ENCODE peak calls at places on chromosomes 16 and 17, in seven cellular contexts. G, D, N, Y, U, F and Q are unnamed samples.

GRCh38 chr16:28210979-28211505 is 723 bp downstream of the XPO6 start:
- DNase-seq in G (no peak), D (peak; percentile 71), N (peak; percentile 76), Y (peak; percentile 66), U (no peak), F (peak; percentile 92), Q (peak; percentile 55)

GRCh38 chr17:82835122-82835521 is 4.7 kb downstream of the ZNF750 start:
- DNase-seq in G (no peak), D (no peak), N (no peak), Y (no peak), U (no peak), F (no peak), Q (no peak)

GRCh38 chr17:82939213-82940030 is 99.6 kb upstream of the ZNF750 start:
- DNase-seq in G (no peak), D (no peak), N (no peak), Y (no peak), U (no peak), F (no peak), Q (no peak)

GRCh38 chr17:66691644-66692500 is 143.0 kb upstream of the CACNG5 start:
- DNase-seq in G (peak; percentile 7), D (peak; percentile 96), N (no peak), Y (no peak), U (no peak), F (no peak), Q (no peak)

GRCh38 chr17:73787036-73787720 is 142.9 kb upstream of the SDK2 start:
- DNase-seq in G (no peak), D (no peak), N (no peak), Y (no peak), U (no peak), F (no peak), Q (no peak)

GRCh38 chr17:49242813-49243212 is 12.2 kb upstream of the PHOSPHO1 start:
- DNase-seq in G (no peak), D (no peak), N (no peak), Y (no peak), U (no peak), F (no peak), Q (no peak)

GRCh38 chr16:77657016-77657415 is 65.3 kb upstream of the NUDT7 start:
- DNase-seq in G (no peak), D (peak; percentile 72), N (no peak), Y (no peak), U (no peak), F (peak; percentile 75), Q (no peak)

GRCh38 chr17:67223924-67224323 is 21.1 kb downstream of the HELZ start:
- DNase-seq in G (no peak), D (no peak), N (peak; percentile 47), Y (no peak), U (no peak), F (no peak), Q (no peak)

GRCh38 chr17:320139-320538 is 32.5 kb downstream of the RPH3AL start:
- DNase-seq in G (no peak), D (no peak), N (peak; percentile 67), Y (no peak), U (no peak), F (no peak), Q (no peak)

GRCh38 chr16:56246051-56246817 is 54.9 kb downstream of the GNAO1 start:
- DNase-seq in G (no peak), D (no peak), N (no peak), Y (no peak), U (no peak), F (peak; percentile 91), Q (no peak)

GRCh38 chr17:19996502-19996901 is 12.7 kb upstream of the SPECC1 start:
- DNase-seq in G (no peak), D (no peak), N (peak; percentile 61), Y (no peak), U (no peak), F (no peak), Q (no peak)

GRCh38 chr17:49760296-49760695 is 3.6 kb downstream of the FAM117A start:
- DNase-seq in G (no peak), D (no peak), N (no peak), Y (no peak), U (no peak), F (no peak), Q (no peak)

GRCh38 chr17:71224824-71225575 is 895.8 kb upstream of the SOX9 start:
- DNase-seq in G (no peak), D (peak; percentile 30), N (no peak), Y (peak; percentile 8), U (no peak), F (peak; percentile 85), Q (no peak)

GRCh38 chr17:15263206-15263579 is 1.9 kb downstream of the PMP22 start:
- DNase-seq in G (peak; percentile 60), D (peak; percentile 80), N (no peak), Y (peak; percentile 61), U (peak; percentile 97), F (peak; percentile 53), Q (no peak)

GRCh38 chr17:34012709-34013375 is 242.2 kb upstream of the CCL2 start:
- DNase-seq in G (no peak), D (no peak), N (no peak), Y (no peak), U (peak; percentile 45), F (no peak), Q (no peak)

GRCh38 chr16:30837904-30838303 is 50.9 kb upstream of the ZNF629 start:
- DNase-seq in G (no peak), D (no peak), N (no peak), Y (no peak), U (no peak), F (no peak), Q (no peak)

GRCh38 chr16:30841332-30841731 is 52.5 kb downstream of the BCL7C start:
- DNase-seq in G (no peak), D (no peak), N (no peak), Y (no peak), U (no peak), F (no peak), Q (no peak)

GRCh38 chr16:30839523-30840227 is 52.7 kb upstream of the ZNF629 start:
- DNase-seq in G (no peak), D (peak; percentile 9), N (no peak), Y (peak; percentile 24), U (no peak), F (no peak), Q (no peak)

GRCh38 chr16:30842971-30843370 is 50.9 kb downstream of the BCL7C start:
- DNase-seq in G (no peak), D (no peak), N (no peak), Y (no peak), U (no peak), F (no peak), Q (no peak)

GRCh38 chr16:30838876-30839471 is 52.0 kb upstream of the ZNF629 start:
- DNase-seq in G (no peak), D (no peak), N (no peak), Y (no peak), U (no peak), F (no peak), Q (no peak)
- TF ChIP-seq CTCF in G (no peak), D (peak; percentile 23), N (peak; percentile 9), Y (peak; percentile 9), U (no peak), F (peak; percentile 8), Q (no peak)

DNA sequence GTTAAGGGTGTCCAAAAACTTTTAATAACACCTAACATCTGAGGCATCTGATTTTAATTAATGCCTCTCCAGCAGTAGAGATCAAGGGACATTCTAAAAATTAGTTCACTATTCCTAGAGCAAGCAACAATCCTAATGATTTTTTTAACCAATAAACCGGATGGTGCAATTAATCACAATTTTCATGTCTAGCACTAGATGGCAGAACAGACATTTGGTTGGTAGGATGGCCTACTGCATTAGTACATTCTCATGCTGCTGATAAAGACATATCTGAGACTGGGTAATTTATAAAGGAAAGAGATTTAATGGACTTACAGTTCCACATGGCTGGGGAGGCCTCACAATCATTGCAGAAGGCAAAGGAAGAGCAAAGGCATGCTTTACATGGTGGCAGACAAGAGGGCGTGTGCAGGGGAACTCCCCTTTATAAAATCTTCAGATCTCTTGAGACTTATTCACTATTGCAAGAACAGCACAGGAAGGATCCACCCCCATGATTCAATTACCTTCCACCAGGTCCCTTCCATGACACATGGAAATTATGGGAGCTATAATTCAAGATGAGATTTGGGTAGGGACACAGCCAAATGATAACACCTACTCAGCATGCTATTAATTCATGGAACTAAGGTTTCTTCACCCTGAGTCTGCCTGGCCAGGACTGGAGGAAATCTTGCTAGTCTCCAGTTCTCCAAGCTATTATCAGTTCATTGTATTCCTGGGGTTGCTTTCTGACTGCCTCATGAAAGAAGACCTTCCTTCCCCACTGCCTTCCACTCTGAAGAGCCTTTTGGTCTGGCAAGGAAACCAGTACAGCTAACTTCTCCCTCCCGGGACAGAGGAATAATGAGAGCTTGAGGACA is 24.8 kb downstream of the HS3ST3A1 start:
- DNase-seq in G (no peak), D (peak; percentile 72), N (no peak), Y (no peak), U (no peak), F (no peak), Q (no peak)
- TF ChIP-seq CTCF in G (no peak), D (peak; percentile 44), N (no peak), Y (no peak), U (no peak), F (no peak), Q (no peak)

GRCh38 chr17:4365103-4365627 is 1.3 kb downstream of the UBE2G1 start:
- DNase-seq in G (peak; percentile 77), D (peak; percentile 94), N (peak; percentile 94), Y (peak; percentile 94), U (peak; percentile 97), F (peak; percentile 83), Q (peak; percentile 89)

GRCh38 chr17:4364622-4365041 is 1.8 kb downstream of the UBE2G1 start:
- DNase-seq in G (no peak), D (no peak), N (no peak), Y (no peak), U (no peak), F (no peak), Q (no peak)

GRCh38 chr17:4368341-4368740 is 1.9 kb upstream of the UBE2G1 start:
- DNase-seq in G (no peak), D (no peak), N (no peak), Y (no peak), U (no peak), F (no peak), Q (no peak)

GRCh38 chr17:4365628-4366311 is 705 bp downstream of the UBE2G1 start:
- DNase-seq in G (no peak), D (no peak), N (peak; percentile 53), Y (peak; percentile 34), U (no peak), F (peak; percentile 48), Q (no peak)

DNA sequence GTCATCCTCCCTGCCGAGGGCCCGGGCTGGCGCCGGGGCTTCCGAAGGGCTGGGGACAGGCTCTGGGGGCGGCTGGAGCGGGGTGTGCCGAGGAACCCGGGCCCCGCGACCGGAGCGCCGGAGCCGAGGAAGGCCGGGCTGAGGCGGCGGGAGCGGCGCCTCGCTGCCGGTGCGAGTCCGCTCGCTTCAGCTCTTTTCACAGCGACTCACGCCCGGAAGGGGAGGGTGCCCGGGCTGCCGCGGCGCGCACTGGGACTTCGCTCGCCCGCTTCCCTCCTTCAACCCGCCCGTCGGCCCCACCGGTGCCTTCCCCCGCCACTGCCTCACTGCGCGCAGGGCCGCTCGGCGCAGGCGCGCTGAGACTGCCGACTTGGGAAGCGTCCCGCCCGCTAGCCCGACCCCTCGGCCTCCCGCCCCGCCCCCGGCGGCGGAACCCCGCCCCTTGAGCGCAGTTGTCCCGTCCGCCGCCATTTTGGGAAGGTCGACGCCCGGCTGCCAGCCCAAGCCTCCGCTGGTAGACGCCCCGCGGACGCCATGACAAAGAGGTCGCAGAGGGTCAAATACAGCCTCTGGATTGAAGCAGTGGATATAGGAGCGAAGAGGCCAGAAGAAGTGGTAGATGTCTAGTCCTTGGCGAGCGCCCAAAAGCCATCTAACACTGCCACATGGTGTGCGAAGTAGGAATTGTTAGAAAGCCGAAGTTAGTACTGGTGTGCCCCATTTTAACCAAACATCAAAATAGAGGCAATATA is at the start of gene UBE2G1:
- DNase-seq in G (peak; percentile 90), D (peak; percentile 98), N (peak; percentile 98), Y (peak; percentile 98), U (peak; percentile 99), F (peak; percentile 96), Q (peak; percentile 97)
- TF ChIP-seq CTCF in G (peak; percentile 28), D (peak; percentile 61), N (peak; percentile 53), Y (peak; percentile 23), U (peak; percentile 52), F (peak; percentile 49), Q (peak; percentile 27)

GRCh38 chr16:81710596-81710995 is 68.5 kb upstream of the PLCG2 start:
- DNase-seq in G (no peak), D (no peak), N (no peak), Y (no peak), U (no peak), F (no peak), Q (no peak)
- TF ChIP-seq CTCF in G (no peak), D (no peak), N (no peak), Y (no peak), U (no peak), F (no peak), Q (no peak)